ENCODE peak calls at places on chromosomes 7 and 10, in five cellular contexts. One of them, this sample, is unnamed.

GRCh38 chr7:27958933-27959548 is 219.1 kb downstream of the TAX1BP1 start:
- DNase-seq in EH: no peak
- DNase-seq in kidney glomerular epithelial cell: no peak
- DNase-seq in psoas muscle: no peak
- DNase-seq in epithelial cell of esophagus: no peak
- DNase-seq in this sample: no peak

GRCh38 chr10:37490266-37490665 is 364.9 kb downstream of the ANKRD30A start:
- DNase-seq in EH: no peak
- DNase-seq in kidney glomerular epithelial cell: no peak
- DNase-seq in psoas muscle: no peak
- DNase-seq in epithelial cell of esophagus: no peak
- DNase-seq in this sample: no peak

GRCh38 chr7:159009951-159010350 is 134.7 kb downstream of the VIPR2 start:
- DNase-seq in EH: no peak
- DNase-seq in kidney glomerular epithelial cell: no peak
- DNase-seq in psoas muscle: no peak
- DNase-seq in epithelial cell of esophagus: no peak
- DNase-seq in this sample: no peak

GRCh38 chr10:129642427-129642826 is 175.4 kb downstream of the MGMT start:
- DNase-seq in EH: peak
- DNase-seq in kidney glomerular epithelial cell: peak
- DNase-seq in psoas muscle: no peak
- DNase-seq in epithelial cell of esophagus: peak
- DNase-seq in this sample: no peak

GRCh38 chr10:126124044-126124443 is 227.7 kb downstream of the FANK1 start:
- DNase-seq in EH: no peak
- DNase-seq in kidney glomerular epithelial cell: no peak
- DNase-seq in psoas muscle: no peak
- DNase-seq in epithelial cell of esophagus: no peak
- DNase-seq in this sample: no peak

GRCh38 chr7:55145606-55146005 is 126.8 kb downstream of the EGFR start:
- DNase-seq in EH: no peak
- DNase-seq in kidney glomerular epithelial cell: no peak
- DNase-seq in psoas muscle: no peak
- DNase-seq in epithelial cell of esophagus: no peak
- DNase-seq in this sample: no peak

GRCh38 chr7:47730135-47730534 is 148.2 kb upstream of the TNS3 start:
- DNase-seq in EH: no peak
- DNase-seq in kidney glomerular epithelial cell: no peak
- DNase-seq in psoas muscle: no peak
- DNase-seq in epithelial cell of esophagus: no peak
- DNase-seq in this sample: no peak

GRCh38 chr10:119755446-119755845 is 29.6 kb downstream of the INPP5F start:
- DNase-seq in EH: peak
- DNase-seq in kidney glomerular epithelial cell: no peak
- DNase-seq in psoas muscle: no peak
- DNase-seq in epithelial cell of esophagus: no peak
- DNase-seq in this sample: no peak

GRCh38 chr10:124381011-124381591 is 37.6 kb downstream of the OAT start:
- DNase-seq in EH: no peak
- DNase-seq in kidney glomerular epithelial cell: no peak
- DNase-seq in psoas muscle: no peak
- DNase-seq in epithelial cell of esophagus: no peak
- DNase-seq in this sample: no peak

GRCh38 chr7:116585967-116586366 is 61.1 kb downstream of the CAV1 start:
- DNase-seq in EH: no peak
- DNase-seq in kidney glomerular epithelial cell: no peak
- DNase-seq in psoas muscle: no peak
- DNase-seq in epithelial cell of esophagus: no peak
- DNase-seq in this sample: no peak